ENCODE peak calls at places on chromosomes 5 and 9, in ten cellular contexts. P is H7; F is stimulated activated CD8-positive, alpha-beta memory T cell treated with anti-CD3 and anti-CD28 coated beads, Interleukin-2, amount 100 ng/mL, for 48 hours; X is NCI-H1417; T is tibial nerve; I is stimulated activated CD4-positive, alpha-beta T cell treated with anti-CD3 and anti-CD28 coated beads, Interleukin-4, amount 100 ng/mL, for 48 hours; Z is ELR; G is glutamatergic neuron; K is pulmonary artery endothelial cell; M is left ventricle myocardium superior. Y is an unnamed sample.

GRCh38 chr9:124309665-124310064 is 51.9 kb downstream of the NEK6 start:
- DNase-seq in P (peak), F (no peak), X (no peak), T (no peak), I (no peak), Z (peak), G (no peak), K (peak), M (no peak), Y (no peak)

GRCh38 chr9:135773677-135774238 is 71.8 kb downstream of the KCNT1 start:
- DNase-seq in P (peak), F (no peak), X (no peak), T (no peak), I (no peak), Z (no peak), G (no peak), K (no peak), M (no peak), Y (no peak)

GRCh38 chr9:87333802-87334201 is 163.9 kb upstream of the DAPK1 start:
- DNase-seq in P (no peak), F (no peak), X (no peak), T (no peak), I (no peak), Z (no peak), G (no peak), K (no peak), M (no peak), Y (no peak)

GRCh38 chr5:167770461-167770860 is 521.0 kb upstream of the WWC1 start:
- DNase-seq in P (no peak), F (no peak), X (no peak), T (no peak), I (no peak), Z (peak), G (no peak), K (no peak), M (no peak), Y (no peak)

GRCh38 chr5:92519717-92520632 is 1061.0 kb downstream of the NR2F1-AS1 start:
- DNase-seq in P (no peak), F (no peak), X (no peak), T (no peak), I (no peak), Z (no peak), G (no peak), K (no peak), M (no peak), Y (no peak)

GRCh38 chr9:109161471-109161870 is 5.6 kb downstream of the FRRS1L start:
- DNase-seq in P (no peak), F (no peak), X (no peak), T (no peak), I (no peak), Z (no peak), G (no peak), K (no peak), M (no peak), Y (no peak)

GRCh38 chr5:54535149-54535844 is 17.7 kb downstream of the SNX18 start:
- DNase-seq in P (no peak), F (no peak), X (no peak), T (no peak), I (no peak), Z (no peak), G (no peak), K (no peak), M (no peak), Y (no peak)

GRCh38 chr9:120436937-120437592 is 142.9 kb downstream of the CDK5RAP2 start:
- DNase-seq in P (no peak), F (no peak), X (no peak), T (no peak), I (no peak), Z (peak), G (no peak), K (no peak), M (peak), Y (no peak)

GRCh38 chr5:65854931-65855330 is 71.4 kb upstream of the ERBIN start:
- DNase-seq in P (no peak), F (no peak), X (no peak), T (no peak), I (no peak), Z (no peak), G (no peak), K (no peak), M (no peak), Y (no peak)

Y was measured in putamen.